ENCODE peak calls at places on chromosomes 4 and X, in nine cellular contexts. G, S, B, Z, D, N, I, Y and W are unnamed samples.
A peak's percentile ranks its signal among the peaks of the same experiment; 100 is the strongest.

GRCh38 chr4:185142911-185143595 is at the start of gene SLC25A4:
- DNase-seq in G (peak; percentile 93), S (peak; percentile 95), B (peak; percentile 76), Z (peak; percentile 69), D (peak; percentile 69), N (peak; percentile 95), I (peak; percentile 81), Y (peak; percentile 79), W (peak; percentile 40)

GRCh38 chr4:1399508-1400190 is 6.6 kb downstream of the NKX1-1 start:
- DNase-seq in G (no peak), S (no peak), B (no peak), Z (no peak), D (no peak), N (no peak), I (no peak), Y (no peak), W (no peak)

GRCh38 chr4:13218316-13218958 is 265.7 kb downstream of the RAB28 start:
- DNase-seq in G (no peak), S (no peak), B (no peak), Z (no peak), D (no peak), N (no peak), I (no peak), Y (no peak), W (no peak)

GRCh38 chrX:133437771-133438170 is 22.5 kb upstream of the GPC4 start:
- DNase-seq in G (no peak), S (no peak), B (no peak), Z (no peak), D (no peak), N (no peak), I (no peak), Y (no peak), W (no peak)

GRCh38 chrX:13254076-13254785 is 65.6 kb downstream of the ATXN3L start:
- DNase-seq in G (no peak), S (no peak), B (peak; percentile 27), Z (peak; percentile 82), D (peak; percentile 3), N (no peak), I (no peak), Y (no peak), W (no peak)

GRCh38 chrX:12702509-12703091 is 88.6 kb upstream of the PRPS2 start:
- DNase-seq in G (peak; percentile 23), S (peak; percentile 64), B (peak; percentile 1), Z (no peak), D (no peak), N (no peak), I (no peak), Y (peak; percentile 6), W (peak; percentile 0)

GRCh38 chr4:110631582-110632505 is 9.0 kb upstream of the PITX2 start:
- DNase-seq in G (no peak), S (peak; percentile 95), B (peak; percentile 84), Z (peak; percentile 97), D (peak; percentile 79), N (peak; percentile 91), I (peak; percentile 24), Y (peak; percentile 46), W (peak; percentile 74)

GRCh38 chr4:184802203-184803015 is 23.4 kb downstream of the ACSL1 start:
- DNase-seq in G (no peak), S (no peak), B (peak; percentile 29), Z (peak; percentile 81), D (no peak), N (no peak), I (no peak), Y (no peak), W (no peak)

GRCh38 chr4:76779740-76780459 is 118.0 kb downstream of the SOWAHB start:
- DNase-seq in G (no peak), S (peak; percentile 24), B (peak; percentile 61), Z (peak; percentile 73), D (no peak), N (no peak), I (no peak), Y (no peak), W (no peak)

GRCh38 chr4:128517096-128517738 is 229.6 kb upstream of the PGRMC2 start:
- DNase-seq in G (no peak), S (no peak), B (peak; percentile 62), Z (peak; percentile 71), D (peak; percentile 70), N (no peak), I (no peak), Y (no peak), W (peak; percentile 53)

GRCh38 chrX:44733931-44734330 is 109.9 kb upstream of the DUSP21 start:
- DNase-seq in G (no peak), S (no peak), B (no peak), Z (no peak), D (no peak), N (peak; percentile 25), I (no peak), Y (no peak), W (no peak)

GRCh38 chrX:13669246-13669689 is 16.3 kb downstream of the TCEANC start:
- DNase-seq in G (no peak), S (no peak), B (peak; percentile 95), Z (peak; percentile 99), D (peak; percentile 52), N (peak; percentile 73), I (no peak), Y (peak; percentile 33), W (peak; percentile 85)

GRCh38 chr4:88497859-88498409 is 25.6 kb downstream of the PYURF start:
- DNase-seq in G (no peak), S (no peak), B (no peak), Z (no peak), D (no peak), N (no peak), I (no peak), Y (no peak), W (no peak)

GRCh38 chrX:110944793-110945466 is 149.3 kb upstream of the CHRDL1 start:
- DNase-seq in G (no peak), S (peak; percentile 76), B (no peak), Z (no peak), D (no peak), N (no peak), I (no peak), Y (no peak), W (no peak)

GRCh38 chrX:57595381-57595811 is 3.6 kb downstream of the ZXDB start:
- DNase-seq in G (no peak), S (no peak), B (peak; percentile 81), Z (peak; percentile 76), D (no peak), N (peak; percentile 29), I (no peak), Y (no peak), W (peak; percentile 60)

GRCh38 chrX:139429913-139430312 is 100.6 kb upstream of the F9 start:
- DNase-seq in G (no peak), S (no peak), B (no peak), Z (no peak), D (no peak), N (no peak), I (no peak), Y (no peak), W (peak; percentile 4)

GRCh38 chrX:71846429-71846828 is 64.2 kb upstream of the NHSL2 start:
- DNase-seq in G (no peak), S (no peak), B (peak; percentile 26), Z (peak; percentile 22), D (no peak), N (no peak), I (no peak), Y (no peak), W (no peak)

GRCh38 chrX:68498044-68498507 is 775 bp upstream of the YIPF6 start:
- DNase-seq in G (no peak), S (no peak), B (no peak), Z (peak; percentile 68), D (peak; percentile 17), N (no peak), I (no peak), Y (no peak), W (no peak)

GRCh38 chr4:4486969-4487368 is 54.9 kb downstream of the STX18 start:
- DNase-seq in G (no peak), S (no peak), B (no peak), Z (no peak), D (no peak), N (no peak), I (no peak), Y (no peak), W (no peak)

GRCh38 chr4:163448541-163449203 is 24.9 kb downstream of the TKTL2 start:
- DNase-seq in G (no peak), S (no peak), B (peak; percentile 43), Z (peak; percentile 62), D (no peak), N (peak; percentile 15), I (no peak), Y (no peak), W (no peak)

GRCh38 chr4:87547016-87547708 is 18.0 kb upstream of the SPARCL1 start:
- DNase-seq in G (no peak), S (no peak), B (no peak), Z (no peak), D (no peak), N (no peak), I (no peak), Y (no peak), W (no peak)

GRCh38 chr4:48254381-48255072 is 15.1 kb downstream of the TEC start:
- DNase-seq in G (no peak), S (no peak), B (peak; percentile 81), Z (peak; percentile 23), D (no peak), N (peak; percentile 30), I (no peak), Y (no peak), W (no peak)

GRCh38 chr4:24768006-24768405 is 27.4 kb upstream of the SOD3 start:
- DNase-seq in G (no peak), S (no peak), B (no peak), Z (no peak), D (no peak), N (no peak), I (no peak), Y (no peak), W (no peak)

GRCh38 chrX:111519215-111519614 is 7.8 kb downstream of the SERTM2 start:
- DNase-seq in G (no peak), S (no peak), B (no peak), Z (peak; percentile 82), D (no peak), N (no peak), I (no peak), Y (no peak), W (no peak)

GRCh38 chr4:124851741-124852140 is 139.2 kb upstream of the ANKRD50 start:
- DNase-seq in G (no peak), S (no peak), B (no peak), Z (peak; percentile 7), D (no peak), N (no peak), I (no peak), Y (no peak), W (no peak)

GRCh38 chr4:53598901-53599300 is 7.6 kb upstream of the LNX1 start:
- DNase-seq in G (no peak), S (no peak), B (no peak), Z (no peak), D (no peak), N (no peak), I (no peak), Y (no peak), W (no peak)

GRCh38 chrX:15820106-15821073 is 30.1 kb downstream of the ZRSR2 start:
- DNase-seq in G (no peak), S (no peak), B (no peak), Z (no peak), D (no peak), N (peak; percentile 64), I (no peak), Y (peak; percentile 1), W (no peak)

GRCh38 chr4:146776691-146777090 is 138.0 kb downstream of the POU4F2 start:
- DNase-seq in G (no peak), S (no peak), B (no peak), Z (no peak), D (no peak), N (no peak), I (no peak), Y (no peak), W (no peak)

GRCh38 chrX:133391116-133391515 is 24.2 kb downstream of the GPC4 start:
- DNase-seq in G (no peak), S (no peak), B (no peak), Z (no peak), D (no peak), N (no peak), I (no peak), Y (no peak), W (no peak)

GRCh38 chrX:41526925-41527324 is 79.8 kb downstream of the NYX start:
- DNase-seq in G (no peak), S (no peak), B (peak; percentile 72), Z (peak; percentile 6), D (no peak), N (no peak), I (no peak), Y (no peak), W (peak; percentile 8)

GRCh38 chr4:60463846-60464502 is 736.2 kb upstream of the ADGRL3 start:
- DNase-seq in G (no peak), S (peak; percentile 58), B (peak; percentile 39), Z (no peak), D (peak; percentile 4), N (no peak), I (no peak), Y (no peak), W (no peak)